ENCODE peak calls at places on chromosome 12, in seven cellular contexts. S is thoracic aorta; U is heart right ventricle; R is endothelial cell of umbilical vein; I is breast epithelium; W is stomach; G is CD8-positive, alpha-beta memory T cell. L is an unnamed sample. For H3K4me1, the result is how much of the 10 kb centered on the place peaks cover.

GRCh38 chr12:94263011-94263786 is 114.8 kb downstream of the PLXNC1 start:
- DNase-seq in S (no peak), U (no peak), R (no peak), I (no peak), W (no peak), G (peak), L (no peak)

GRCh38 chr12:130832561-130833209 is 6.4 kb downstream of the STX2 start:
- DNase-seq in S (no peak), U (no peak), R (no peak), I (no peak), W (no peak), G (no peak), L (peak)

GRCh38 chr12:90682398-90682797 is 272.6 kb downstream of the CCER1 start:
- DNase-seq in S (no peak), U (no peak), R (peak), I (no peak), W (no peak), G (no peak), L (no peak)

GRCh38 chr12:75480469-75480949 is at the start of gene GLIPR1:
- DNase-seq in S (peak), U (peak), R (peak), I (peak), W (peak), G (peak), L (peak)

GRCh38 chr12:19273482-19274330 is 144.2 kb downstream of the PLEKHA5 start:
- DNase-seq in S (peak), U (peak), R (peak), I (peak), W (peak), G (peak), L (peak)

GRCh38 chr12:41288188-41288811 is 100.2 kb downstream of the PDZRN4 start:
- DNase-seq in S (no peak), U (no peak), R (no peak), I (no peak), W (no peak), G (no peak), L (no peak)

GRCh38 chr12:123490089-123490488 is 32.1 kb downstream of the SNRNP35 start:
- DNase-seq in S (no peak), U (no peak), R (no peak), I (no peak), W (no peak), G (no peak), L (no peak)

GRCh38 chr12:120388711-120389431 is 19.9 kb upstream of the MSI1 start:
- DNase-seq in S (no peak), U (no peak), R (no peak), I (no peak), W (no peak), G (no peak), L (no peak)

GRCh38 chr12:28631831-28632230 is 441.6 kb downstream of the CCDC91 start:
- DNase-seq in S (no peak), U (no peak), R (no peak), I (no peak), W (no peak), G (no peak), L (no peak)

GRCh38 chr12:51631021-51631420 is 40.0 kb downstream of the SCN8A start:
- DNase-seq in S (no peak), U (no peak), R (no peak), I (no peak), W (no peak), G (no peak), L (no peak)

GRCh38 chr12:16019131-16019530 is 108.0 kb downstream of the DERA start:
- DNase-seq in S (no peak), U (no peak), R (no peak), I (no peak), W (no peak), G (no peak), L (no peak)

GRCh38 chr12:108400481-108400880 is 61.4 kb upstream of the CMKLR1 start:
- DNase-seq in S (no peak), U (no peak), R (no peak), I (no peak), W (no peak), G (no peak), L (no peak)

GRCh38 chr12:108400900-108401480 is 61.9 kb upstream of the CMKLR1 start:
- DNase-seq in S (no peak), U (no peak), R (no peak), I (no peak), W (no peak), G (no peak), L (no peak)

GRCh38 chr12:108401964-108402363 is 62.9 kb upstream of the CMKLR1 start:
- DNase-seq in S (no peak), U (no peak), R (no peak), I (no peak), W (no peak), G (no peak), L (no peak)

GRCh38 chr12:108400060-108400459 is 60.9 kb upstream of the CMKLR1 start:
- DNase-seq in S (no peak), U (no peak), R (no peak), I (no peak), W (no peak), G (no peak), L (no peak)

GRCh38 chr12:108403952-108404351 is 64.8 kb upstream of the CMKLR1 start:
- DNase-seq in S (no peak), U (no peak), R (no peak), I (no peak), W (no peak), G (no peak), L (no peak)
- H3K4me1 ChIP-seq in S (under half), U (under half), R (under half), I (under half), W (under half), G (under half), L (under half)

GRCh38 chr12:104596128-104596799 is 139.5 kb downstream of the CHST11 start:
- DNase-seq in S (peak), U (peak), R (no peak), I (no peak), W (no peak), G (no peak), L (peak)
- H3K4me1 ChIP-seq in S (under half), U (under half), R (under half), I (under half), W (under half), G (under half), L (under half)

DNA sequence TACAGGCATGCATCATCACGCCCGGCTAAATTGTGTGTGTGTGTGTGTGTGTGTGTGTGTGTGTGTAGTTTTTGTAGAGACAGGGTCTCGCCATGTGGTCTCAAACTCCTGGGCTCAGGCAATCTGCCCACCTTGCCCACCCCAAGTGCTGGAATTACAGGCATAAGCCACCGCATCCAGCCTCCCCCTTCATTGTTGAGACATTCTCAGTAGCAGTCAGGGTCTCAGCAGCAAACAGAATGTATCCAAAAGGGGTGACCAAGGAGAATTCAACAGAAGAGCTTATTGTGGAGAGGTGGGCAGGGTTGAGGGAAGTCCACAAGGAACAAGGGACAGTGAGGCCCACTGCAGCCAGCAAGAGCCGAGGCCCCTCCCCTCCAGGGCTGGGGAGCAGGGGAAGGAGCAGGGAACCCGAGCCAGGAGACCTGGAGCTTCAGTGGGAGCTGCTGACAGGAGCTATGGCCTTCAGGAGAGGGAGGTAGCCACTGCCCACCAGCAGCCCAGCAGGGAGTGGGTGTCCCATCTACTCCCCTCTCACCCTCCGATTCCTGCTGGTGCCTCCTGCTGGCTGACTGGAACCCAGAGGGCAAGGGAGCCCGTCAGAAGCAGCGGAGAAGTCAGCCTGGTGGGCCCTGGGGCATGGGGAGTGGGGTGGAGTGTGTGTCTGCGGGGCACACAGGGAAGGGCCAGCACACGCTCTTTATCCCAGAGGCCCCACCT is 37.1 kb upstream of the PLEKHG6 start:
- DNase-seq in S (no peak), U (no peak), R (no peak), I (no peak), W (no peak), G (no peak), L (no peak)
- H3K4me1 ChIP-seq in S (under half), U (under half), R (under half), I (under half), W (under half), G (under half), L (under half)

GRCh38 chr12:57147641-57147944 is 174 bp upstream of the LRP1-AS start:
- DNase-seq in S (no peak), U (no peak), R (peak), I (no peak), W (no peak), G (no peak), L (no peak)

GRCh38 chr12:57149309-57149900 is 2.0 kb upstream of the LRP1-AS start:
- DNase-seq in S (no peak), U (peak), R (no peak), I (no peak), W (no peak), G (no peak), L (peak)

GRCh38 chr12:57146925-57147640 is at the start of gene LRP1-AS:
- DNase-seq in S (no peak), U (no peak), R (no peak), I (no peak), W (no peak), G (no peak), L (no peak)

GRCh38 chr12:57150400-57150799 is 3.0 kb upstream of the LRP1-AS start:
- DNase-seq in S (no peak), U (no peak), R (no peak), I (no peak), W (no peak), G (no peak), L (no peak)

DNA sequence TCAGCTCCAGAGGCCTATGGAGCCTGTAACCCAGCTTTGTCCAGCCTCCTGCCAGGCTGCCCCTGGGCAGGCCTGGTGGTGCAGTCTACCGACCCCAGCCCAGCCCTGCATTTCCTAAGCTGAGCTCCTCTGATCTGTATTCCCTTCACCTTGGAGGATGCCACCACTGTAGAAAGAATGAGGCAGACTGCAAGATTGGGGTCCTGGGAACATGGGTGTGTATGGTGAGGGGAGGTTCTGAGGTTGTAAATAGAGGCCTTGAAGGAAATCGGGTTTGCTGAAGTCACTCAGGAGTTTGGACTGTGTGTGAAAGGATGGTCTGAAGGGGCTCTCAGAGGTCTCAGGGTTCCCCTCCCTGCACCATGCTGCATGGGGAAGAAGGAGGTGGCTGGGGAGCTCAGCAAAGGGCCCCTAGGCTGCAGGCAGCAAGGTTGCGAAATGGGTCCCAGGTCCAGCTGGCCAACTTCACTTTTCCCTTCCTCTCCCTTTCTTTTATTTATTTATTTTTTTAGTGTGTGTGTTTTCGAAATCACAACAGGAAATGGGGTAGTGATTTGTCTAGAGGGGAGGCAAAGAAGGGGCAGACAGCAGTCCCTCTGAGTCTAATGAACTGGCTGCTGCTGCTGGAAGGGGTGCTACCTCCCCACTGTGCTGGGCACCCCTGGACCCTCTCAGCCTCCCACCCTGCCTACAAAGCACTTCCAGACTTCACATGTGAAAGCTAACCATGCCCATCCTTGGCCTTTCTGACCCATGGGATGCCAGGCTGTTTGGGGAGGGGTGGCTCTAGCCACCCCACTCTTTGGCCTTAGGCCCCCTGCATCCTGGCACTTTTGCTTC is 1.3 kb upstream of the LRP1-AS start:
- DNase-seq in S (no peak), U (peak), R (no peak), I (no peak), W (peak), G (no peak), L (peak)
- H3K4me1 ChIP-seq in S (half or more), U (half or more), R (under half), I (under half), W (half or more), G (under half), L (half or more)

GRCh38 chr12:6330999-6331714 is 10.7 kb downstream of the TNFRSF1A start:
- DNase-seq in S (no peak), U (no peak), R (no peak), I (no peak), W (no peak), G (no peak), L (no peak)
- H3K4me1 ChIP-seq in S (half or more), U (half or more), R (under half), I (under half), W (half or more), G (under half), L (half or more)

GRCh38 chr12:4829161-4829792 is 80.4 kb upstream of the KCNA1 start:
- DNase-seq in S (no peak), U (no peak), R (no peak), I (no peak), W (no peak), G (no peak), L (no peak)

GRCh38 chr12:4829793-4830162 is 79.9 kb upstream of the KCNA1 start:
- DNase-seq in S (no peak), U (no peak), R (no peak), I (no peak), W (no peak), G (no peak), L (no peak)

GRCh38 chr12:4828176-4828575 is 81.5 kb upstream of the KCNA1 start:
- DNase-seq in S (no peak), U (no peak), R (no peak), I (no peak), W (no peak), G (no peak), L (no peak)

GRCh38 chr12:4833053-4833452 is 76.7 kb upstream of the KCNA1 start:
- DNase-seq in S (no peak), U (no peak), R (no peak), I (no peak), W (no peak), G (no peak), L (no peak)

GRCh38 chr12:4830568-4830967 is 79.1 kb upstream of the KCNA1 start:
- DNase-seq in S (no peak), U (no peak), R (no peak), I (no peak), W (no peak), G (no peak), L (no peak)
- H3K4me1 ChIP-seq in S (under half), U (under half), R (under half), I (under half), W (under half), G (half or more), L (under half)